ENCODE peak calls at places on chromosome 22, in five cellular contexts. B is SK-N-SH, S is H1, N is ovary, U is K562. Q is an unnamed sample.
A peak's percentile ranks its signal among the peaks of the same experiment; 100 is the strongest.

GRCh38 chr22:30332994-30333706 is 6.4 kb upstream of the TBC1D10A start:
- DNase-seq in B (no peak), U (no peak), S (no peak), N (no peak), Q (no peak)

GRCh38 chr22:49921508-49922278 is 3.3 kb downstream of the CRELD2 start:
- DNase-seq in N (no peak), S (no peak), B (no peak), U (no peak), Q (no peak)

GRCh38 chr22:48450188-48450825 is 1377.4 kb downstream of the BRD1 start:
- DNase-seq in S (no peak), U (no peak), N (no peak), B (no peak), Q (no peak)

GRCh38 chr22:25068701-25069100 is 116.2 kb downstream of the KIAA1671 start:
- DNase-seq in B (peak; percentile 80), U (no peak), S (no peak), N (no peak), Q (no peak)

GRCh38 chr22:38272373-38273134 is at the start of gene TMEM184B:
- DNase-seq in N (peak; percentile 83), B (peak; percentile 94), S (peak; percentile 88), U (peak; percentile 91), Q (peak; percentile 58)

GRCh38 chr22:18075101-18075730 is 2.6 kb upstream of the PEX26 start:
- DNase-seq in S (no peak), N (no peak), U (no peak), B (no peak), Q (no peak)

GRCh38 chr22:30892286-30892685 is 76.3 kb downstream of the MORC2 start:
- DNase-seq in S (peak; percentile 44), N (no peak), U (no peak), B (no peak), Q (no peak)

GRCh38 chr22:17269607-17270261 is 50.5 kb upstream of the ADA2 start:
- DNase-seq in S (no peak), N (no peak), U (no peak), B (no peak), Q (no peak)

GRCh38 chr22:35582861-35583670 is 34.1 kb downstream of the MB start:
- DNase-seq in N (peak; percentile 69), S (peak; percentile 82), B (peak; percentile 88), U (peak; percentile 78), Q (peak; percentile 49)

GRCh38 chr22:39368402-39368801 is 18.6 kb downstream of the SYNGR1 start:
- DNase-seq in N (no peak), S (no peak), B (no peak), U (no peak), Q (no peak)

GRCh38 chr22:46766611-46767010 is 4.2 kb downstream of the TBC1D22A start:
- DNase-seq in U (no peak), B (no peak), N (no peak), S (no peak), Q (no peak)

GRCh38 chr22:45246060-45246985 is 5.6 kb upstream of the KIAA0930 start:
- DNase-seq in U (no peak), N (peak; percentile 60), S (no peak), B (peak; percentile 73), Q (no peak)

GRCh38 chr22:22023581-22024137 is 41.1 kb upstream of the TOP3B start:
- DNase-seq in N (no peak), S (no peak), U (peak; percentile 48), B (no peak), Q (no peak)

GRCh38 chr22:31583861-31584485 is 78.0 kb downstream of the PISD start:
- DNase-seq in B (no peak), U (no peak), S (no peak), N (no peak), Q (no peak)

GRCh38 chr22:46551321-46551720 is 13.9 kb upstream of the CELSR1 start:
- DNase-seq in B (no peak), S (no peak), N (no peak), U (no peak), Q (no peak)

GRCh38 chr22:44025171-44026065 is 1.3 kb downstream of the PARVB start:
- DNase-seq in S (no peak), B (no peak), N (peak; percentile 33), U (peak; percentile 50), Q (peak; percentile 40)

GRCh38 chr22:48145738-48146137 is 1383.3 kb downstream of the TBC1D22A start:
- DNase-seq in U (no peak), S (no peak), B (no peak), N (no peak), Q (no peak)

GRCh38 chr22:42716649-42717127 is 4.0 kb downstream of the A4GALT start:
- DNase-seq in U (no peak), N (no peak), B (no peak), S (no peak), Q (no peak)

GRCh38 chr22:22720724-22721261 is 76.4 kb downstream of the GGTLC2 start:
- DNase-seq in U (peak; percentile 37), B (no peak), S (no peak), N (no peak), Q (no peak)

GRCh38 chr22:43435851-43436535 is 24.2 kb downstream of the MPPED1 start:
- DNase-seq in S (no peak), N (no peak), B (no peak), U (no peak), Q (no peak)

GRCh38 chr22:49770454-49771265 is 57.0 kb downstream of the BRD1 start:
- DNase-seq in B (no peak), S (no peak), U (no peak), N (no peak), Q (no peak)

GRCh38 chr22:24827305-24827704 is 21.3 kb downstream of the SGSM1 start:
- DNase-seq in U (no peak), B (no peak), S (no peak), N (no peak), Q (no peak)

GRCh38 chr22:30562391-30562790 is 12.1 kb downstream of the GAL3ST1 start:
- DNase-seq in S (no peak), U (no peak), N (no peak), B (no peak), Q (no peak)

GRCh38 chr22:39448205-39449054 is 8.4 kb upstream of the MGAT3 start:
- DNase-seq in B (no peak), S (no peak), N (no peak), U (no peak), Q (no peak)

GRCh38 chr22:25774575-25775026 is 32.6 kb downstream of the MYO18B start:
- DNase-seq in U (no peak), S (peak; percentile 86), N (no peak), B (peak; percentile 84), Q (no peak)

DNA sequence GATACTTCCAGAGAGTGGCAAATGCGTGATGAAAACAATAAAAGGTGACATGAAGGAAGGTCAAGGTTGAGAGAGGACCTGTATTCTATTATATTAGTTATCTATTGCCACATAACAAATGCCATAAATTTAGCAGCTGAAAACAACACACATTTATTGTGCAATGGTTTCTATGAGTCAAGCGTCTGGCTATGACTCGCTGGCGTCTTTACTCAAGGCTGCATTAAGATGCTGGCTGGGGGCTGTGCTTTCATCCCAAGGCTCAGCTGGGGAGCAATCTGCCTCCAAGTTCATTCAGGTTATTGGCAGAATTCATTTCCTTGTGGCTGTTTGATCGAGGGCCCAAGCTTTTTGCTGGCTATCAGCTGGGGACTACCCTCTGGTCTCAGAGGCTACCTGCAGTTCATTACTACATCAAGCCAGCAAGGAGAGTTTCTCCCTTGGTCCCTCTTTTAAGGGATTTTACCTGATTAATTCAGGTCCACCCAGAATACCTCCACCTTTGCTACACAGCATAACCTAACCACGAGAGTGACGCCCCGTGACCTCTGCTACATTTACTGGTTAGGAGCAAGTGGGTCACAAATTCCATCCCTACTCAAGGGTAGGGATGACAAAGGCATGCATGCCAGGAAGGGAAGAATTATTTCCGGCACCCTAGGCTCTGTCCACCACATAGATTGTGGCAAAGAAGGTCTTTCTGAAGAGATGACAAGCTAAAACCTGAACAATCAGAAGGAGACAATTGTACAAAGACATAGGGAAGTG is 549.1 kb downstream of the MN1 start:
- DNase-seq in N (peak; percentile 69), B (no peak), U (no peak), S (no peak), Q (peak; percentile 50)
- TF ChIP-seq EP300 in N (no peak), B (no peak), U (no peak), S (no peak), Q (no peak)

DNA sequence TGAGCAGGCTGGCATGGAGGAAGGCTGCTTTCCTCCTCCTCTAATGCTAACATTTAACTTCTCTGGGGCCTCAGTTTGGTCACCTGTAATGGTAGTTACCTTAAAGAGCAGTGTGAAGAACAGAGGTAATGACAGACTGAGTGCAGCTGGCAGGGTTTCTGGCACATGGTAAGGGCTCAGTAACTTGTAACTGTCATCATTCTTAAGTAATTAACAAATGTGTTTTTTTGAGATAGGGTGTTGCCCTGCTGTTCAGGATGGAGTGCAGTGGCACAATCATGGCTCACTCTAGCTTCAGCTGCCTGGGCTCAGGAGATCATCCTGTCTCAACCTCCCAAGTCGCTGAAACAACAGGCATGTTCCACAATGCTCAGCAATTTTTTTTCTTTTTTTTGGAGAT is 242.0 kb upstream of the SYN3 start:
- DNase-seq in S (no peak), B (no peak), U (no peak), N (no peak), Q (no peak)
- H3K4me3 ChIP-seq in S (no peak overlapping the region), B (no peak overlapping the region), U (no peak overlapping the region), N (no peak overlapping the region), Q (no peak overlapping the region)

GRCh38 chr22:37223965-37224551 is 11.8 kb upstream of the SSTR3 start:
- DNase-seq in U (no peak), S (no peak), N (no peak), B (no peak), Q (no peak)

GRCh38 chr22:37226514-37226913 is 14.2 kb upstream of the SSTR3 start:
- DNase-seq in B (no peak), S (no peak), U (no peak), N (no peak), Q (no peak)

GRCh38 chr22:37224757-37225420 is 12.6 kb upstream of the SSTR3 start:
- DNase-seq in U (no peak), N (no peak), B (no peak), S (no peak), Q (no peak)

GRCh38 chr22:37226087-37226486 is 13.8 kb upstream of the SSTR3 start:
- DNase-seq in U (no peak), B (no peak), N (no peak), S (no peak), Q (no peak)

GRCh38 chr22:37225481-37225880 is 13.2 kb upstream of the SSTR3 start:
- DNase-seq in B (no peak), N (no peak), U (no peak), S (no peak), Q (no peak)
- TF ChIP-seq CTCF in B (peak; percentile 40), N (no peak), U (peak; percentile 36), S (peak; percentile 11), Q (no peak)

DNA sequence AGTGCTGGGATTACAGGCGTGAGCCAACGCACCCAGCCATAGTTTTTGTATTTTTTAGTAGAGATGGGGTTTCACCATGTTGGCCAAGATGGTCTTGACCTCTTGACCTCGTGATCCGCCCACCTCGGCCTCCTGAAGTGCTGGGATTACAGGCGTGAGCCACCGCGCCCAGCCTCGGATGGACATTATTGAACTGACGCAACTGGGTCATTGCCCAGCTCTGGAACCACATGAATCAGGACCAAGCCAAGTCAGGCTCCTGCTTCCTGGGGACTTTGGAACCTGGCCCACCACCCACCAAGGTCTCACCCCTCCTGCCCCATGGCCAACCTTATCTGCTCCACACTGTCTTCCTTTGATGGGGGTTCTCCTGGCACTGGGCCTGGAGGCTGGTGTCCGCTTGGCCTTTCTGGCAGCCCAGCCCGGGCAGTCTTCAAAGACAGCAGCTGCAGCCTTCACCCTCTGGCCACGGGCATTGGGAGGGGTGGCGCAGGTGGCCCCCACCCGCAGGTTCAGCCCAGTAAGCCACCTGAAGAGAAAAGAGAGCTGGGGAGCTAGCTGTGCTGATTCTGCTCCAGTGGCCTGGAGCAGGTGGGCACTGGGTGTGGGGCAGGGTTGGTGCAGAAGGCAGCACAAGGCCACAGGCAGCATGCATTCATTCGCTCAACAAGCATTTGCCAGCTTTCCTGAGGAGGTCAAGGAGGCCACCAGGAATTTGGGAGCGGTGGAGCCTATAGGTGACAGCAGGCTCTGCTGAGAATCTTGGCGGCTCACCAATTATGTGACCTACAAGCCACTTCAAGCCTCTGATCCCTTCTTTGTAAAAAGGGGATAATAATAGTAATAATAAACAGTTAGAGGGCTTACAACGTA is 5.7 kb downstream of the CHADL start:
- DNase-seq in U (no peak), N (no peak), S (no peak), B (no peak), Q (no peak)
- TF ChIP-seq EP300 in U (no peak), N (no peak), S (no peak), B (no peak), Q (no peak)

Q was measured in tibial nerve.